ENCODE peak calls at places on chromosomes 13 and 19, in seven cellular contexts. X is T-cell; P is globus pallidus; Z is cardiac fibroblast; Y is Peyer's patch; G is activated naive CD8-positive, alpha-beta T cell treated with anti-CD3 and anti-CD28 coated beads for 36 hours; F is right cardiac atrium. V is an unnamed sample.

GRCh38 chr13:97977376-97977705 is 23.9 kb downstream of the IPO5 start:
- DNase-seq in P (no peak), X (no peak), Y (no peak), Z (peak), F (no peak), G (no peak), V (no peak)

GRCh38 chr13:33797622-33798021 is 20.3 kb upstream of the RFC3 start:
- DNase-seq in F (no peak), P (no peak), G (no peak), Y (no peak), X (no peak), Z (peak), V (no peak)

GRCh38 chr13:113192902-113193301 is 15.6 kb downstream of the PCID2 start:
- DNase-seq in Z (peak), F (no peak), G (no peak), X (no peak), Y (no peak), P (no peak), V (no peak)

GRCh38 chr19:41845001-41845050 is at the start of gene DMRTC2:
- DNase-seq in F (no peak), X (no peak), Y (no peak), Z (no peak), G (no peak), P (no peak), V (no peak)

GRCh38 chr13:68982961-68983619 is 1124.5 kb upstream of the ATXN8OS start:
- DNase-seq in Y (no peak), F (peak), Z (no peak), P (no peak), X (no peak), G (no peak), V (no peak)

GRCh38 chr19:17739121-17739875 is 12.0 kb upstream of the FCHO1 start:
- DNase-seq in G (no peak), Z (no peak), F (peak), P (no peak), Y (peak), X (no peak), V (peak)

GRCh38 chr19:54532528-54532927 is 29.9 kb downstream of the LAIR2 start:
- DNase-seq in P (peak), G (peak), X (peak), Y (no peak), Z (no peak), F (no peak), V (peak)

GRCh38 chr19:29275266-29275665 is 62.3 kb upstream of the UQCRFS1 start:
- DNase-seq in F (no peak), Y (no peak), Z (no peak), P (no peak), G (no peak), X (no peak), V (no peak)

GRCh38 chr19:768424-768823 is 17.5 kb downstream of the MISP start:
- DNase-seq in G (no peak), Z (peak), F (no peak), Y (no peak), P (no peak), X (no peak), V (no peak)

GRCh38 chr13:112444001-112444311 is 67.8 kb downstream of the SPACA7 start:
- DNase-seq in G (peak), P (peak), Z (peak), Y (peak), F (peak), X (peak), V (peak)

GRCh38 chr13:106109391-106109791 is 426.1 kb downstream of the EFNB2 start:
- DNase-seq in Z (peak), F (no peak), P (no peak), Y (no peak), X (no peak), G (no peak), V (no peak)

GRCh38 chr19:45027371-45027770 is 11.5 kb upstream of the CLASRP start:
- DNase-seq in Y (no peak), X (no peak), G (no peak), Z (no peak), F (no peak), P (no peak), V (no peak)

GRCh38 chr19:15417699-15418098 is 1.1 kb downstream of the AKAP8L start:
- DNase-seq in F (no peak), P (no peak), Y (no peak), Z (peak), X (no peak), G (no peak), V (no peak)

GRCh38 chr13:48131481-48131992 is 36.6 kb upstream of the MED4 start:
- DNase-seq in G (no peak), F (no peak), Y (no peak), X (no peak), Z (no peak), P (no peak), V (no peak)

GRCh38 chr13:30971575-30971974 is 39.1 kb downstream of the TEX26 start:
- DNase-seq in F (no peak), Y (no peak), X (no peak), Z (peak), G (no peak), P (no peak), V (no peak)

GRCh38 chr19:35995655-35995993 is 636 bp downstream of the SDHAF1 start:
- DNase-seq in Z (peak), X (peak), P (no peak), F (peak), G (peak), Y (peak), V (no peak)

GRCh38 chr13:72561791-72562190 is 165.6 kb downstream of the MZT1 start:
- DNase-seq in P (no peak), G (no peak), F (no peak), Y (no peak), Z (no peak), X (no peak), V (no peak)

GRCh38 chr19:32675720-32676185 is at the start of gene RGS9BP:
- DNase-seq in Y (peak), F (peak), X (peak), Z (peak), G (peak), P (peak), V (peak)

GRCh38 chr19:35436477-35437141 is 11.4 kb upstream of the FFAR2 start:
- DNase-seq in Y (peak), Z (peak), P (no peak), F (peak), X (no peak), G (peak), V (no peak)

GRCh38 chr13:50081106-50081898 is 66.1 kb downstream of the KCNRG start:
- DNase-seq in Y (peak), X (peak), P (no peak), G (peak), Z (no peak), F (peak), V (peak)

GRCh38 chr19:43625918-43626579 is 6.6 kb upstream of the ZNF428 start:
- DNase-seq in P (no peak), F (no peak), G (peak), Z (peak), X (no peak), Y (no peak), V (peak)

V was measured in germinal center.